ENCODE peak calls at places on chromosome 17, in five cellular contexts. G is NCI-H1105; Z is lower leg skin; B is lower lobe of right lung; W is central memory CD4-positive, alpha-beta T cell. I is an unnamed sample.
A peak's percentile ranks its signal among the peaks of the same experiment; 100 is the strongest.

GRCh38 chr17:48610282-48611211 is at the start of gene HOXB7:
- DNase-seq in G (peak; percentile 53), Z (no peak), B (peak; percentile 67), W (no peak), I (peak; percentile 60)

GRCh38 chr17:79778504-79779087 is 648 bp downstream of the CBX2 start:
- DNase-seq in G (peak; percentile 56), Z (no peak), B (peak; percentile 49), W (no peak), I (peak; percentile 75)

GRCh38 chr17:28476076-28476475 is 2.6 kb downstream of the SLC13A2 start:
- DNase-seq in G (no peak), Z (no peak), B (no peak), W (no peak), I (no peak)

GRCh38 chr17:80498920-80499410 is 22.6 kb upstream of the NPTX1 start:
- DNase-seq in G (no peak), Z (no peak), B (no peak), W (no peak), I (no peak)

GRCh38 chr17:65690626-65691310 is 129.3 kb upstream of the AXIN2 start:
- DNase-seq in G (no peak), Z (no peak), B (no peak), W (no peak), I (no peak)

GRCh38 chr17:81552244-81553017 is at the start of gene FAAP100:
- DNase-seq in G (peak; percentile 69), Z (peak; percentile 59), B (peak; percentile 88), W (peak; percentile 84), I (peak; percentile 90)

GRCh38 chr17:66826856-66827255 is 8.1 kb upstream of the CACNG5 start:
- DNase-seq in G (no peak), Z (no peak), B (no peak), W (no peak), I (no peak)

GRCh38 chr17:58039975-58040374 is 32.9 kb upstream of the SRSF1 start:
- DNase-seq in G (no peak), Z (no peak), B (no peak), W (no peak), I (no peak)

GRCh38 chr17:74647871-74648672 is 24.5 kb upstream of the CD300E start:
- DNase-seq in G (no peak), Z (no peak), B (no peak), W (no peak), I (no peak)

GRCh38 chr17:56754523-56755208 is 79.1 kb downstream of the C17orf67 start:
- DNase-seq in G (no peak), Z (no peak), B (no peak), W (no peak), I (peak; percentile 33)

GRCh38 chr17:81898029-81898866 is 3.8 kb upstream of the NPB start:
- DNase-seq in G (no peak), Z (no peak), B (no peak), W (no peak), I (no peak)

GRCh38 chr17:6161456-6161855 is 91.3 kb downstream of the WSCD1 start:
- DNase-seq in G (no peak), Z (no peak), B (no peak), W (no peak), I (no peak)

GRCh38 chr17:76048025-76048605 is 21.0 kb upstream of the EVPL start:
- DNase-seq in G (no peak), Z (no peak), B (no peak), W (no peak), I (no peak)

GRCh38 chr17:49130891-49131290 is 1.7 kb upstream of the B4GALNT2 start:
- DNase-seq in G (no peak), Z (no peak), B (no peak), W (no peak), I (no peak)

GRCh38 chr17:69575346-69575761 is 160.9 kb downstream of the MAP2K6 start:
- DNase-seq in G (peak; percentile 12), Z (no peak), B (no peak), W (no peak), I (no peak)

GRCh38 chr17:29179232-29180036 is 764 bp downstream of the MYO18A start:
- DNase-seq in G (peak; percentile 30), Z (peak; percentile 55), B (peak; percentile 83), W (no peak), I (peak; percentile 94)

GRCh38 chr17:62162898-62163297 is 97.8 kb upstream of the MED13 start:
- DNase-seq in G (no peak), Z (no peak), B (no peak), W (no peak), I (no peak)

GRCh38 chr17:70420876-70421445 is 251.6 kb downstream of the KCNJ2 start:
- DNase-seq in G (no peak), Z (no peak), B (no peak), W (no peak), I (no peak)

GRCh38 chr17:15342460-15342859 is 1.1 kb upstream of the TEKT3 start:
- DNase-seq in G (no peak), Z (no peak), B (no peak), W (no peak), I (no peak)

GRCh38 chr17:75032896-75033294 is 13.9 kb downstream of the ATP5PD start:
- DNase-seq in G (no peak), Z (no peak), B (no peak), W (no peak), I (no peak)

GRCh38 chr17:27968206-27968732 is 74.2 kb upstream of the NLK start:
- DNase-seq in G (no peak), Z (no peak), B (no peak), W (no peak), I (no peak)

GRCh38 chr17:46264456-46265198 is 30.3 kb upstream of the LRRC37A start:
- DNase-seq in G (no peak), Z (no peak), B (no peak), W (peak; percentile 64), I (peak; percentile 65)

GRCh38 chr17:68195667-68196393 is 52.0 kb upstream of the AMZ2 start:
- DNase-seq in G (peak; percentile 6), Z (no peak), B (peak; percentile 54), W (no peak), I (peak; percentile 78)

GRCh38 chr17:48134912-48135480 is 27.4 kb downstream of the SNX11 start:
- DNase-seq in G (no peak), Z (no peak), B (no peak), W (no peak), I (peak; percentile 69)

GRCh38 chr17:69567130-69567529 is 152.6 kb downstream of the MAP2K6 start:
- DNase-seq in G (no peak), Z (no peak), B (no peak), W (no peak), I (peak; percentile 41)

GRCh38 chr17:38926290-38927070 is 1.1 kb downstream of the LASP1NB start:
- DNase-seq in G (no peak), Z (peak; percentile 10), B (no peak), W (no peak), I (no peak)

GRCh38 chr17:4719684-4720221 is 9.3 kb downstream of the ARRB2 start:
- DNase-seq in G (no peak), Z (no peak), B (peak; percentile 43), W (no peak), I (no peak)

GRCh38 chr17:40307001-40307690 is 1.8 kb upstream of the RARA start:
- DNase-seq in G (peak; percentile 53), Z (no peak), B (no peak), W (no peak), I (peak; percentile 70)

GRCh38 chr17:18995220-18995619 is 9.3 kb downstream of the FAM83G start:
- DNase-seq in G (no peak), Z (no peak), B (no peak), W (no peak), I (no peak)

GRCh38 chr17:14389656-14390055 is 88.8 kb downstream of the HS3ST3B1 start:
- DNase-seq in G (no peak), Z (no peak), B (no peak), W (no peak), I (peak; percentile 59)

GRCh38 chr17:83190601-83191387 is 111.4 kb downstream of the METRNL start:
- DNase-seq in G (no peak), Z (no peak), B (peak; percentile 41), W (no peak), I (no peak)

GRCh38 chr17:76586741-76587487 is 1.3 kb upstream of the ST6GALNAC2 start:
- DNase-seq in G (peak; percentile 82), Z (peak; percentile 58), B (no peak), W (no peak), I (peak; percentile 67)

GRCh38 chr17:73972056-73972455 is 231.4 kb upstream of the RPL38 start:
- DNase-seq in G (no peak), Z (no peak), B (no peak), W (no peak), I (no peak)

I was measured in GM23338.